ENCODE peak calls at places on chromosomes 11 and 22, in ten cellular contexts. Y, Q, M, H, I, J, P, F, U and L are unnamed samples.
A peak's percentile ranks its signal among the peaks of the same experiment; 100 is the strongest.

GRCh38 chr11:129315781-129316579 is 59.7 kb upstream of the BARX2 start:
- DNase-seq in Y (no peak), Q (no peak), M (no peak), H (no peak), I (peak; percentile 58), J (no peak), P (peak; percentile 90), F (no peak), U (no peak), L (no peak)

GRCh38 chr22:45608763-45609180 is 62.9 kb upstream of the ATXN10 start:
- DNase-seq in Y (no peak), Q (peak; percentile 97), M (no peak), H (no peak), I (no peak), J (no peak), P (peak; percentile 76), F (peak; percentile 66), U (no peak), L (no peak)

GRCh38 chr11:12114487-12115033 is 4.2 kb downstream of the MICAL2 start:
- DNase-seq in Y (no peak), Q (peak; percentile 71), M (no peak), H (no peak), I (no peak), J (no peak), P (no peak), F (no peak), U (no peak), L (peak; percentile 81)

GRCh38 chr11:118343248-118343647 is 743 bp upstream of the CD3D start:
- DNase-seq in Y (no peak), Q (no peak), M (no peak), H (no peak), I (no peak), J (no peak), P (no peak), F (no peak), U (no peak), L (no peak)

GRCh38 chr11:64357446-64357845 is 1.5 kb upstream of the RPS6KA4 start:
- DNase-seq in Y (no peak), Q (no peak), M (no peak), H (no peak), I (no peak), J (no peak), P (no peak), F (no peak), U (no peak), L (no peak)

GRCh38 chr11:62680825-62681240 is 2.0 kb upstream of the UBXN1 start:
- DNase-seq in Y (no peak), Q (peak; percentile 70), M (peak; percentile 71), H (no peak), I (peak; percentile 48), J (no peak), P (peak; percentile 71), F (no peak), U (no peak), L (peak; percentile 92)

GRCh38 chr22:47192106-47192650 is 429.7 kb downstream of the TBC1D22A start:
- DNase-seq in Y (peak; percentile 58), Q (no peak), M (peak; percentile 52), H (peak; percentile 53), I (no peak), J (no peak), P (no peak), F (no peak), U (no peak), L (no peak)

GRCh38 chr22:47165998-47166397 is 403.5 kb downstream of the TBC1D22A start:
- DNase-seq in Y (peak; percentile 14), Q (no peak), M (peak; percentile 15), H (peak; percentile 50), I (no peak), J (no peak), P (no peak), F (no peak), U (no peak), L (no peak)

GRCh38 chr11:87176044-87176443 is 138.3 kb downstream of the TMEM135 start:
- DNase-seq in Y (no peak), Q (peak; percentile 15), M (no peak), H (no peak), I (no peak), J (no peak), P (peak; percentile 63), F (no peak), U (no peak), L (no peak)

GRCh38 chr11:60870276-60870675 is 2.9 kb downstream of the ZP1 start:
- DNase-seq in Y (no peak), Q (no peak), M (no peak), H (no peak), I (no peak), J (no peak), P (no peak), F (no peak), U (no peak), L (no peak)

DNA sequence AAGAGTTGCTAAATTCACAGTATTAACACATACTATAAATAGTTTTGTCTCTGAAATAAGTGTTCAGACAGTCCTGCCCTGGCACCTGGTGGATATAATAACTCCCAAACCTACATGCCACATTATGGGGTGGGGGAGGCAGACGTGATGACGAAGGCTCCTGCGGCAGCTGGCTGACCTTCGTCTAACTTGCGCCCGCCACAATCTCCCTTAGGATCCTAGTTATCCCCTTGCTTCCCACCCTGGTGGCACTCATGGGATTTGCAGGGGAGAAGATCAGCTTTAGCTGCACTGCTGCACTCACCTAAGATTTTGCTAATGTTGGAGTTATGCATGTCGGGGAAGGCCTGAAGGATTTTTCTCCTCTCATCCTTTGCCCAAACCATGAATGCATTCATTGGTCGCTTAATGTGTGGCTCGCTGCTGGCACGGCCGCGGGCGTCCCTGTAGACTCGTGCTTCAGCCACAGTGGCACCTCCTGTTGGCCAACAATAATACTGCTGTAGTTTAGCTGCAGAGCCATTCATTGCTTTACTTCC is 367.6 kb downstream of the SOX6 start:
- DNase-seq in Y (no peak), Q (no peak), M (peak; percentile 49), H (no peak), I (no peak), J (no peak), P (no peak), F (no peak), U (no peak), L (peak; percentile 49)
- TF ChIP-seq CTCF in Y (no peak), Q (no peak), M (peak; percentile 36), H (peak; percentile 35), I (peak; percentile 24), J (peak; percentile 3), P (peak; percentile 25), F (peak; percentile 3), U (no peak), L (peak; percentile 24)

GRCh38 chr11:46242462-46242960 is 35.0 kb upstream of the CREB3L1 start:
- DNase-seq in Y (no peak), Q (no peak), M (no peak), H (no peak), I (no peak), J (no peak), P (no peak), F (no peak), U (no peak), L (no peak)

GRCh38 chr11:46243796-46244109 is 33.7 kb upstream of the CREB3L1 start:
- DNase-seq in Y (no peak), Q (no peak), M (no peak), H (no peak), I (no peak), J (no peak), P (no peak), F (no peak), U (no peak), L (no peak)

GRCh38 chr11:46240861-46241260 is 36.6 kb upstream of the CREB3L1 start:
- DNase-seq in Y (no peak), Q (no peak), M (no peak), H (no peak), I (no peak), J (no peak), P (peak; percentile 38), F (no peak), U (no peak), L (no peak)

GRCh38 chr11:46240371-46240770 is 37.1 kb upstream of the CREB3L1 start:
- DNase-seq in Y (no peak), Q (no peak), M (no peak), H (no peak), I (no peak), J (no peak), P (no peak), F (peak; percentile 39), U (no peak), L (no peak)

DNA sequence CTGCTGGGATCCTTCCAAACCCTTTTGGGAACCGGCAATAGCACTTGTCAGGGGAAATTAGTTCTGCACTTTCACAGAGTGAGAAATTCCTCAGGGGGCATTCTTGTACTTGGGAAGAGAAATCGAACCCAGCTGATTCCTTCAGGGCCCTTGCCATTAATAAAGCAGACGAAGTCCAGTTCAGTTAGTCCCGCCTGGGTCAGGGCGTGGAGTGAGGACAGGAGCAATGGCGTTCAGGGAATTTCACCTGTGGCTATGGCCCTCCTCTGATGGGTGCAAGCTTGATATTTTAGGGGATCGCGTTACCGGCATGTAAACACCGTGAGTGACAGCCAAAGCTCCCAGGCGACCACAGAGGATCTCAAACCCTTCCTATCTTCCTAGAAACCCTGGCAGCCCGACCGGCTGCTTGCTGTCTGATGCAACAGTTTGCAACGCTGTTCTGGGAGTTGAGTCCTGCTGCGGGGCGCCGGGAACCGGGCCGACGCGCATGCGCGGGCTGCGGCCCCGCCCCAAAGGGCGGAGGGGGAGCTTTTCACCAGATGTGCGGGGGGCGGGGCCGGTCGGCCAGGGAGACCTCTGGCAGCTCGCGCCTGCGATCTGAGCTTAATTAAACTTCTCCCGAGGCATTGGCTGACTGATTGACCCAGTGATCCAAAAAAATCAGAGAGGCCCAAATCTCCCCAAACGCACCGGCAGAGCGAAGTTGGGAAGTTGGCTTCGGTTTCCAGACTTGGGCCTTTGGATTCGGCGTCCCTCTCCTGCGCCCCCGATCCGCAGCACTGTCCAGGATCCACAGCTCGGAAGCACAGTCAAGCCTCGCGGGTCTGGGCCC is 34.3 kb upstream of the CREB3L1 start:
- DNase-seq in Y (peak; percentile 94), Q (peak; percentile 82), M (peak; percentile 96), H (peak; percentile 97), I (peak; percentile 89), J (peak; percentile 48), P (peak; percentile 92), F (peak; percentile 92), U (peak; percentile 65), L (peak; percentile 96)
- H3K4me3 ChIP-seq in Y (peak overlapping the region; percentile 43), Q (peak overlapping the region; percentile 63), M (peak overlapping the region; percentile 66), H (peak overlapping the region; percentile 11), I (peak overlapping the region; percentile 36), J (peak overlapping the region; percentile 74), P (peak overlapping the region; percentile 62), F (peak overlapping the region; percentile 41), U (peak overlapping the region; percentile 55), L (peak overlapping the region; percentile 35)

DNA sequence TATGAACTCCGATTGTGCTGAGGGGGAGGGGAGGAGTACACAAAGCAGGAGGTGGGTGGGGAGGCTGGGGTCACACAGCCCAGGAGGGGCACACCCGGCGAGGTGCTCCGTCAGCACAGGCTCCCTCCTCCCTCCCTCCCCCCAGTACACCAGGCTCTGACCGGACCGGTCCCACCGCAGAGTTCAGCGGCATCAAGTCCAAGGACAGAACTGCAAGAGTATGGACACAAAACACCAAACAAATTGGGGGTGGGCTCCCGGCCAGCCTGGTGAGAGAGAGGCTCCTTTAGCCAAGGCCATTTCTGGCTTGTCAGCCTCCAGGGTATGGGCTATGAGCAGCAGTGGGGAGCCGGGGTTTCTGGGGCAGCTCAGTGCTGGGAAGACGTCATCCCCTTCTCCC is 68.3 kb downstream of the ST3GAL4 start:
- DNase-seq in Y (no peak), Q (no peak), M (peak; percentile 34), H (no peak), I (no peak), J (no peak), P (no peak), F (no peak), U (no peak), L (no peak)
- TF ChIP-seq CTCF in Y (no peak), Q (no peak), M (no peak), H (no peak), I (no peak), J (no peak), P (no peak), F (no peak), U (no peak), L (no peak)

GRCh38 chr11:103887001-103887680 is 149.3 kb upstream of the DDI1 start:
- DNase-seq in Y (no peak), Q (no peak), M (no peak), H (no peak), I (no peak), J (no peak), P (no peak), F (no peak), U (no peak), L (no peak)
- H3K4me3 ChIP-seq in Y (no peak overlapping the region), Q (no peak overlapping the region), M (no peak overlapping the region), H (no peak overlapping the region), I (no peak overlapping the region), J (no peak overlapping the region), P (no peak overlapping the region), F (no peak overlapping the region), U (no peak overlapping the region), L (no peak overlapping the region)